ENCODE peak calls at places on chromosomes 16 and 17, in nine cellular contexts. R is T-helper 1 cell; A is mesendoderm; T is activated naive CD4-positive, alpha-beta T cell; S is coronary artery; N is A549; B is SK-N-MC; V is dorsolateral prefrontal cortex; O is pancreas. F is an unnamed sample.

GRCh38 chr17:66791337-66791736 is 43.6 kb upstream of the CACNG5 start:
- DNase-seq in R (no peak), A (no peak), T (no peak), S (no peak), N (no peak), B (no peak), V (no peak), O (no peak), F (no peak)

GRCh38 chr16:9351440-9351839 is 260.0 kb downstream of the HAPSTR1 start:
- DNase-seq in R (no peak), A (no peak), T (no peak), S (no peak), N (no peak), B (no peak), V (no peak), O (peak; percentile 91), F (no peak)

GRCh38 chr16:35314298-35314697 is 1854.9 kb downstream of the TP53TG3F start:
- DNase-seq in R (no peak), A (no peak), T (no peak), S (no peak), N (no peak), B (no peak), V (no peak), O (no peak), F (no peak)

GRCh38 chr16:72597938-72598337 is 426.0 kb upstream of the PMFBP1 start:
- DNase-seq in R (no peak), A (no peak), T (no peak), S (no peak), N (no peak), B (no peak), V (no peak), O (no peak), F (no peak)

GRCh38 chr16:20620003-20620402 is 43.8 kb upstream of the ACSM2B start:
- DNase-seq in R (no peak), A (no peak), T (no peak), S (no peak), N (no peak), B (no peak), V (no peak), O (no peak), F (no peak)

GRCh38 chr16:3198334-3199072 is 10.5 kb downstream of the OR1F1 start:
- DNase-seq in R (no peak), A (no peak), T (no peak), S (no peak), N (peak; percentile 52), B (no peak), V (no peak), O (no peak), F (no peak)

GRCh38 chr16:4081577-4082021 is 34.6 kb downstream of the ADCY9 start:
- DNase-seq in R (no peak), A (no peak), T (no peak), S (no peak), N (no peak), B (no peak), V (no peak), O (no peak), F (no peak)

GRCh38 chr16:9139965-9140364 is 48.5 kb downstream of the HAPSTR1 start:
- DNase-seq in R (no peak), A (peak; percentile 84), T (no peak), S (no peak), N (peak; percentile 70), B (no peak), V (no peak), O (no peak), F (no peak)

GRCh38 chr17:78585231-78585630 is 8.0 kb upstream of the DNAH17 start:
- DNase-seq in R (no peak), A (peak; percentile 54), T (no peak), S (no peak), N (no peak), B (no peak), V (no peak), O (no peak), F (no peak)

GRCh38 chr17:31537558-31537957 is 146.1 kb downstream of the RAB11FIP4 start:
- DNase-seq in R (no peak), A (no peak), T (no peak), S (no peak), N (no peak), B (no peak), V (no peak), O (peak; percentile 68), F (peak; percentile 62)

GRCh38 chr16:15031179-15031578 is 24.7 kb downstream of the NTAN1 start:
- DNase-seq in R (no peak), A (no peak), T (no peak), S (no peak), N (no peak), B (no peak), V (no peak), O (no peak), F (no peak)

GRCh38 chr17:61583660-61584264 is 7.3 kb downstream of the NACA2 start:
- DNase-seq in R (no peak), A (no peak), T (no peak), S (no peak), N (no peak), B (no peak), V (no peak), O (no peak), F (no peak)

GRCh38 chr16:10944249-10945064 is at the start of gene CLEC16A:
- DNase-seq in R (peak; percentile 92), A (peak; percentile 98), T (peak; percentile 93), S (peak; percentile 98), N (peak; percentile 97), B (peak; percentile 37), V (peak; percentile 99), O (peak; percentile 97), F (peak; percentile 98)

GRCh38 chr16:11670171-11671131 is 2.2 kb downstream of the SNN start:
- DNase-seq in R (no peak), A (peak; percentile 54), T (no peak), S (no peak), N (no peak), B (no peak), V (no peak), O (peak; percentile 62), F (no peak)